ENCODE peak calls at places on chromosomes 3 and 15, in nine cellular contexts. Y, C, W, Z, O, F, T, M and S are unnamed samples.

GRCh38 chr3:13114811-13115615 is 41.8 kb upstream of the IQSEC1 start:
- DNase-seq in M (no peak), F (no peak), O (no peak), Y (no peak), Z (no peak), C (no peak), W (no peak), T (no peak), S (peak; percentile 70)

GRCh38 chr15:74892931-74893330 is 3.1 kb downstream of the MPI start:
- DNase-seq in Y (no peak), M (no peak), C (no peak), O (no peak), T (no peak), W (no peak), Z (no peak), F (no peak), S (no peak)

GRCh38 chr3:16148783-16149182 is 25.7 kb upstream of the GALNT15 start:
- DNase-seq in W (peak; percentile 93), Y (no peak), C (peak; percentile 92), T (no peak), F (peak; percentile 80), M (no peak), Z (no peak), O (peak; percentile 80), S (no peak)

GRCh38 chr3:144142151-144142855 is 170.7 kb downstream of the DIPK2A start:
- DNase-seq in O (no peak), M (no peak), Y (no peak), T (no peak), W (no peak), F (peak; percentile 29), C (peak; percentile 48), Z (no peak), S (no peak)

GRCh38 chr3:4848176-4848575 is 131.1 kb upstream of the BHLHE40 start:
- DNase-seq in M (no peak), C (no peak), Y (no peak), Z (no peak), T (no peak), O (no peak), W (no peak), F (no peak), S (no peak)

GRCh38 chr3:31103623-31104180 is 209.2 kb upstream of the GADL1 start:
- DNase-seq in M (no peak), T (no peak), O (no peak), W (no peak), F (no peak), C (no peak), Z (no peak), Y (no peak), S (no peak)

GRCh38 chr3:195245531-195245951 is 25.4 kb downstream of the XXYLT1 start:
- DNase-seq in T (no peak), F (peak; percentile 5), Y (no peak), W (peak; percentile 13), M (no peak), Z (no peak), O (peak; percentile 3), C (no peak), S (no peak)

GRCh38 chr15:85743392-85744045 is 51.2 kb downstream of the KLHL25 start:
- DNase-seq in O (no peak), F (no peak), Z (no peak), M (no peak), C (no peak), Y (no peak), W (peak; percentile 23), T (no peak), S (no peak)

GRCh38 chr15:74838746-74839525 is 4.0 kb downstream of the ULK3 start:
- DNase-seq in M (no peak), Y (no peak), O (no peak), F (no peak), C (no peak), T (no peak), Z (no peak), W (no peak), S (no peak)

GRCh38 chr15:60675763-60676162 is 196.8 kb upstream of the ICE2 start:
- DNase-seq in M (no peak), C (no peak), Z (no peak), O (no peak), Y (no peak), T (no peak), W (no peak), F (no peak), S (no peak)

GRCh38 chr15:90000175-90000923 is 775 bp upstream of the ZNF710 start:
- DNase-seq in T (no peak), C (no peak), M (peak; percentile 64), Z (no peak), F (peak; percentile 62), O (peak; percentile 29), Y (no peak), W (peak; percentile 38), S (no peak)

GRCh38 chr15:73982251-73982962 is 9.7 kb downstream of the STOML1 start:
- DNase-seq in M (no peak), F (peak; percentile 62), O (peak; percentile 86), Z (no peak), T (peak; percentile 46), Y (no peak), C (peak; percentile 58), W (peak; percentile 80), S (no peak)

GRCh38 chr3:141386080-141386594 is 17.8 kb downstream of the ZBTB38 start:
- DNase-seq in Z (no peak), O (no peak), Y (no peak), M (no peak), T (no peak), C (no peak), F (no peak), W (no peak), S (no peak)

GRCh38 chr15:65175511-65175910 is 9.6 kb downstream of the CLPX start:
- DNase-seq in T (no peak), M (no peak), F (no peak), Y (no peak), O (no peak), C (no peak), W (no peak), Z (no peak), S (no peak)

GRCh38 chr3:48478631-48479555 is 25.1 kb downstream of the SHISA5 start:
- DNase-seq in F (no peak), C (no peak), M (no peak), W (no peak), O (no peak), T (no peak), Z (no peak), Y (no peak), S (no peak)

GRCh38 chr3:48765376-48765775 is 48.4 kb upstream of the IP6K2 start:
- DNase-seq in C (no peak), Y (no peak), W (no peak), Z (no peak), O (no peak), T (no peak), F (no peak), M (peak; percentile 27), S (peak; percentile 14)

DNA sequence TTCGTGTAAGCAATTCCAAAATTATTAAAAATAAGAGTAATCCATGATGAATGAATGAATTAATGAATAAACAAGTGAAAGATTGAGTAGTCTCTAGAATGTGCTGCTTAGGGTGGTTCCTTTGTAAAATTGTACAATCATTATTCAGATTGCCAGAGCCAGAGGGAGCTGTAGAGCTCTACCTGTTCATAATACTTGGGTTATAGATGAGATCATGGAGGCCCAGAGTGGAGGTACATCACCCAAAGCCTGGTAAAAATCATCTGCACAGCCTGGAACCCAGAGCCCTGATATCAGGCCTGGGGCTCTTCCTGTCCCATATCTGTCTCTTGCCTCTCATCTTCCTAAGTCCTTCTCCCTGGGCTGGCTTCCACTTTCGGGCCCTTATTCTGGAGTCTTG is 297.2 kb downstream of the RPLP1 start:
- DNase-seq in Y (no peak), C (no peak), F (no peak), O (no peak), W (no peak), M (no peak), T (no peak), Z (no peak), S (no peak)
- TF ChIP-seq CTCF in Y (peak; percentile 17), C (peak; percentile 15), F (no peak), O (peak; percentile 16), W (no peak), M (peak; percentile 29), T (peak; percentile 35), Z (peak; percentile 26), S (no peak)

GRCh38 chr3:78994174-78995027 is 773.4 kb downstream of the ROBO1 start:
- DNase-seq in W (no peak), F (no peak), Z (no peak), T (no peak), C (no peak), M (no peak), O (no peak), Y (no peak), S (no peak)

GRCh38 chr3:78992400-78992799 is 775.4 kb downstream of the ROBO1 start:
- DNase-seq in W (no peak), O (no peak), F (no peak), Z (no peak), Y (no peak), C (no peak), M (no peak), T (no peak), S (no peak)

GRCh38 chr3:78993375-78993774 is 774.4 kb downstream of the ROBO1 start:
- DNase-seq in Z (no peak), T (no peak), F (no peak), Y (no peak), M (no peak), O (no peak), C (no peak), W (no peak), S (no peak)

GRCh38 chr3:78992830-78993229 is 775.0 kb downstream of the ROBO1 start:
- DNase-seq in F (no peak), M (no peak), T (no peak), Z (no peak), W (no peak), C (no peak), O (no peak), Y (no peak), S (no peak)

DNA sequence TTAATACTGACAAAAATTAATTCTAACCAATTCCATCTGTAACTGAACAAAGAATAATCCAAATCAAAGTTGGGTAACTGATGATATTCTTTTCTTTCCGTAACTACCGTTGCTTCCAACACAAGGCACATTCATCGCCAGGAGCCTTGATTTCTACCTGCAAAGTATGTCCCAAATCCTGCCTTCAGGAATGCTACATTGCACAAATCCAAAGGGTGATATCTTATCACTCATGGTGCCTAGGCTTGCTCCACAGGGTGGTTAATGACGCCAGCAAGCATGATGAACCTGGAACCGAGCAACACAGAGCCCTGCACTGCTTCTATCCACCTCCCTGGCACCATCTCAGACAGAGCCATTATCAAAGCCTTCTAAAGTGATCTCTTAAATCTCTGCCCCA is 772.7 kb downstream of the ROBO1 start:
- DNase-seq in W (no peak), O (no peak), Y (no peak), Z (no peak), C (no peak), F (no peak), M (no peak), T (no peak), S (no peak)
- H3K9me3 ChIP-seq in W (no peaks in the 10 kb centered on the region), O (peaks cover 8% of the 10 kb centered on the region), Y (no peaks in the 10 kb centered on the region), Z (no peaks in the 10 kb centered on the region), C (no peaks in the 10 kb centered on the region), F (no peaks in the 10 kb centered on the region), M (peaks cover 15% of the 10 kb centered on the region), T (no peaks in the 10 kb centered on the region), S (peaks cover 3% of the 10 kb centered on the region)

GRCh38 chr3:21752749-21753347 is 1.8 kb upstream of the ZNF385D start:
- DNase-seq in F (no peak), W (no peak), O (peak; percentile 36), Z (peak; percentile 75), M (peak; percentile 60), T (no peak), C (no peak), Y (no peak), S (peak; percentile 30)
- TF ChIP-seq CTCF in F (no peak), W (peak; percentile 31), O (peak; percentile 60), Z (peak; percentile 75), M (peak; percentile 74), T (peak; percentile 46), C (peak; percentile 65), Y (peak; percentile 77), S (peak; percentile 59)

GRCh38 chr15:20352241-20353200 is 189.1 kb downstream of the GOLGA6L6 start:
- DNase-seq in M (no peak), C (no peak), T (no peak), O (peak; percentile 12), F (no peak), Z (no peak), W (peak; percentile 10), Y (peak; percentile 27), S (no peak)
- H3K9me3 ChIP-seq in M (no peaks in the 10 kb centered on the region), C (peaks cover 94% of the 10 kb centered on the region), T (no peaks in the 10 kb centered on the region), O (no peaks in the 10 kb centered on the region), F (no peaks in the 10 kb centered on the region), Z (peaks cover 43% of the 10 kb centered on the region), W (no peaks in the 10 kb centered on the region), Y (peaks cover 100% of the 10 kb centered on the region), S (peaks cover 2% of the 10 kb centered on the region)